ENCODE peak calls at places on chromosomes 2 and 18, in five cellular contexts. One of them, this sample, is unnamed.

GRCh38 chr2:46490521-46491141 is 11.3 kb downstream of the TMEM247 start:
- DNase-seq in K562: no peak
- DNase-seq in HepG2: no peak
- DNase-seq in A549: no peak
- DNase-seq in endothelial cell of umbilical vein: no peak
- DNase-seq in this sample: no peak

GRCh38 chr18:61935362-61935761 is 42.6 kb upstream of the RNF152 start:
- DNase-seq in A549: no peak
- DNase-seq in endothelial cell of umbilical vein: no peak
- DNase-seq in K562: no peak
- DNase-seq in HepG2: no peak
- DNase-seq in this sample: peak

GRCh38 chr2:231701456-231702373 is 6.6 kb upstream of the PTMA start:
- DNase-seq in A549: no peak
- DNase-seq in HepG2: peak
- DNase-seq in K562: no peak
- DNase-seq in endothelial cell of umbilical vein: no peak
- DNase-seq in this sample: peak

GRCh38 chr2:9613291-9613690 is 17.5 kb downstream of the YWHAQ start:
- DNase-seq in A549: no peak
- DNase-seq in K562: no peak
- DNase-seq in endothelial cell of umbilical vein: no peak
- DNase-seq in HepG2: no peak
- DNase-seq in this sample: peak

GRCh38 chr18:42157420-42157819 is 202.4 kb downstream of the PIK3C3 start:
- DNase-seq in HepG2: no peak
- DNase-seq in K562: no peak
- DNase-seq in A549: no peak
- DNase-seq in endothelial cell of umbilical vein: no peak
- DNase-seq in this sample: no peak

GRCh38 chr2:20611077-20611843 is 39.6 kb downstream of the HS1BP3 start:
- DNase-seq in endothelial cell of umbilical vein: peak
- DNase-seq in HepG2: peak
- DNase-seq in K562: peak
- DNase-seq in A549: no peak
- DNase-seq in this sample: no peak

GRCh38 chr18:48422947-48423378 is 13.8 kb upstream of the ZBTB7C start:
- DNase-seq in HepG2: no peak
- DNase-seq in K562: no peak
- DNase-seq in endothelial cell of umbilical vein: no peak
- DNase-seq in A549: no peak
- DNase-seq in this sample: no peak

GRCh38 chr2:100580474-100581264 is 17.9 kb downstream of the PDCL3 start:
- DNase-seq in A549: no peak
- DNase-seq in HepG2: no peak
- DNase-seq in endothelial cell of umbilical vein: peak
- DNase-seq in K562: no peak
- DNase-seq in this sample: peak

GRCh38 chr2:229179598-229179997 is 91.5 kb downstream of the PID1 start:
- DNase-seq in K562: no peak
- DNase-seq in HepG2: no peak
- DNase-seq in endothelial cell of umbilical vein: no peak
- DNase-seq in A549: no peak
- DNase-seq in this sample: no peak

GRCh38 chr2:176473177-176473576 is 203.9 kb downstream of the MTX2 start:
- DNase-seq in endothelial cell of umbilical vein: peak
- DNase-seq in K562: no peak
- DNase-seq in A549: no peak
- DNase-seq in HepG2: no peak
- DNase-seq in this sample: no peak

GRCh38 chr18:73827801-73828200 is 319.8 kb downstream of the FBXO15 start:
- DNase-seq in A549: no peak
- DNase-seq in endothelial cell of umbilical vein: no peak
- DNase-seq in HepG2: no peak
- DNase-seq in K562: no peak
- DNase-seq in this sample: no peak

GRCh38 chr2:30346475-30347169 is 100.4 kb upstream of the LCLAT1 start:
- DNase-seq in K562: no peak
- DNase-seq in A549: no peak
- DNase-seq in endothelial cell of umbilical vein: peak
- DNase-seq in HepG2: no peak
- DNase-seq in this sample: no peak

GRCh38 chr2:189982087-189982486 is 80.4 kb downstream of the MSTN start:
- DNase-seq in A549: no peak
- DNase-seq in K562: no peak
- DNase-seq in HepG2: no peak
- DNase-seq in endothelial cell of umbilical vein: no peak
- DNase-seq in this sample: no peak

GRCh38 chr2:98503481-98504096 is 58.9 kb downstream of the INPP4A start:
- DNase-seq in endothelial cell of umbilical vein: no peak
- DNase-seq in HepG2: no peak
- DNase-seq in A549: no peak
- DNase-seq in K562: no peak
- DNase-seq in this sample: no peak

GRCh38 chr2:11796190-11797171 is 50.0 kb downstream of the LPIN1 start:
- DNase-seq in HepG2: no peak
- DNase-seq in K562: no peak
- DNase-seq in endothelial cell of umbilical vein: no peak
- DNase-seq in A549: no peak
- DNase-seq in this sample: no peak

GRCh38 chr2:181904022-181904632 is 12.6 kb downstream of the ITPRID2 start:
- DNase-seq in endothelial cell of umbilical vein: peak
- DNase-seq in K562: peak
- DNase-seq in A549: peak
- DNase-seq in HepG2: peak
- DNase-seq in this sample: peak

DNA sequence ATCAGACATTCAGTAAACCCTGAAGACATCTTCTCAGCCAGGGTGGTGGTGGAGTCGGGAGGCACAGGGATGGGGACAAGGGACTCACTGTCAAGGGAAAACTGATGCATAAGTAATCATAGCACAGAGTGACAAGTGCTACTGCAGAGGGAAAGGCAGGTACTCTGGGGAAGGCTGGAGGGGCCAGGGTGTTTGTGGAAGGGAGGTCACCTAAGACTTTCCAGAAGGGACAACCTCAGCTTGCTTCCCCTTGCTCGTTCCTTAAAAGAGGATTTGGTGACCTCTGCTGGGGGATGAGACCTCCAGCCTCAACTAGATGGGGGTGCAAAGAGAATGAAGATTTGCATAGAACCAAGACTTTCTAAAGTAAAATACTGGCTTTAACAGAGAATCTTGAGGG is 99.5 kb downstream of the SLC4A3 start:
- DNase-seq in endothelial cell of umbilical vein: no peak
- DNase-seq in HepG2: no peak
- DNase-seq in K562: peak
- DNase-seq in A549: no peak
- DNase-seq in this sample: peak
- TF ChIP-seq CTCF in endothelial cell of umbilical vein: no peak
- TF ChIP-seq CTCF in HepG2: peak
- TF ChIP-seq CTCF in K562: peak
- TF ChIP-seq CTCF in A549: no peak
- TF ChIP-seq CTCF in this sample: peak

DNA sequence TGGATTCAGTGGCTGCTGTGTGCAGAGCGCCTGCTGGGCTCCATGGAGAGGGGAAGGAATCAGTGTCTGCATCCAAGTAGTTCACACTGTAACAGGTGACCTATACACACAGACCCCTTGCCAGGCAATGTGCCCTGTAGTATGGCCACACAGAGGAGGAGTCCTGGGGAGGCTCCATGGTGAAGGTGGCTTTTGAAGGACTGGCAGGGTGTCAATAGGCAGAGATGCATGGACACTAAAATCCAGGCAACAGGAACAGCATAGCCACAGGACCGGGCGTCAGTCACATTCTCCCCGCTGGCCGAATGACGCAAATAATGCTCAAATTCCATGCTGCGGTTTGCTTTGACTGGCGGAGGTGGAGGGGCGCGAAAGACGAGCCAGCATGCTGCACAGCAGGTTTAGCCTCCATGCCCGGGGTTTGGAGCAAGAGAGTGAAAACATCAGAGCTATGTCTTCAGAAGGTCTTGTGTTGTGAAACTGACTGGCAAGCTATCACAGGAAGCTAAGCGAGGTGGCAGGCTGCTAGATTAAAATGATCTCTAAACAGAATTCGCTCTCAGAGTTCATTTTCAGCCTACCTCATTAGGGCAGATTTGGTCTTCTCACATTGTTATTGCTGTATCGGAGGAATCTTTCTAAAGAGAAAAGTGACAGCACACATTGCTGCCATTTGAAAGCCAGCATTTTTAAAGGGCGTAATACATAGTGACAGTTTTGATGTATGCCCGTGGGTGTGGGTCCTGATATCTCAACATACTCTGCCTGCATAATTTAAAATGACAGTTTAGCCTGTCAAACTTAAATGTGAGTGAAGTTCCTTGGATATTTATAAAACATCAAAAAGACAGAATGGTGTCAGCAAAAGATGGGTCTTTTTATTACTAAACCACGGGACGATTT is 1.1 kb upstream of the CHMP1B start:
- DNase-seq in K562: peak
- DNase-seq in A549: peak
- DNase-seq in HepG2: peak
- DNase-seq in endothelial cell of umbilical vein: peak
- DNase-seq in this sample: peak
- TF ChIP-seq MYC in K562: no peak
- TF ChIP-seq MYC in A549: no peak
- TF ChIP-seq MYC in HepG2: peak
- TF ChIP-seq MYC in endothelial cell of umbilical vein: no peak
- TF ChIP-seq MYC in this sample: no peak

GRCh38 chr2:101793277-101793969 is 95.9 kb downstream of the MAP4K4 start:
- DNase-seq in endothelial cell of umbilical vein: no peak
- DNase-seq in A549: no peak
- DNase-seq in HepG2: peak
- DNase-seq in K562: no peak
- DNase-seq in this sample: no peak
- TF ChIP-seq CTCF in endothelial cell of umbilical vein: no peak
- TF ChIP-seq CTCF in A549: peak
- TF ChIP-seq CTCF in HepG2: peak
- TF ChIP-seq CTCF in K562: peak
- TF ChIP-seq CTCF in this sample: no peak

GRCh38 chr2:232872826-232873225 is 2.8 kb downstream of the SNORC start:
- DNase-seq in HepG2: no peak
- DNase-seq in A549: no peak
- DNase-seq in K562: no peak
- DNase-seq in endothelial cell of umbilical vein: no peak
- DNase-seq in this sample: no peak

GRCh38 chr2:232871835-232872736 is 2.0 kb downstream of the SNORC start:
- DNase-seq in HepG2: peak
- DNase-seq in endothelial cell of umbilical vein: no peak
- DNase-seq in A549: no peak
- DNase-seq in K562: no peak
- DNase-seq in this sample: no peak

GRCh38 chr2:232873909-232874641 is 4.0 kb downstream of the SNORC start:
- DNase-seq in HepG2: peak
- DNase-seq in A549: no peak
- DNase-seq in endothelial cell of umbilical vein: no peak
- DNase-seq in K562: no peak
- DNase-seq in this sample: peak

GRCh38 chr2:232874677-232875223 is 4.7 kb downstream of the SNORC start:
- DNase-seq in K562: no peak
- DNase-seq in endothelial cell of umbilical vein: no peak
- DNase-seq in A549: no peak
- DNase-seq in HepG2: no peak
- DNase-seq in this sample: no peak

DNA sequence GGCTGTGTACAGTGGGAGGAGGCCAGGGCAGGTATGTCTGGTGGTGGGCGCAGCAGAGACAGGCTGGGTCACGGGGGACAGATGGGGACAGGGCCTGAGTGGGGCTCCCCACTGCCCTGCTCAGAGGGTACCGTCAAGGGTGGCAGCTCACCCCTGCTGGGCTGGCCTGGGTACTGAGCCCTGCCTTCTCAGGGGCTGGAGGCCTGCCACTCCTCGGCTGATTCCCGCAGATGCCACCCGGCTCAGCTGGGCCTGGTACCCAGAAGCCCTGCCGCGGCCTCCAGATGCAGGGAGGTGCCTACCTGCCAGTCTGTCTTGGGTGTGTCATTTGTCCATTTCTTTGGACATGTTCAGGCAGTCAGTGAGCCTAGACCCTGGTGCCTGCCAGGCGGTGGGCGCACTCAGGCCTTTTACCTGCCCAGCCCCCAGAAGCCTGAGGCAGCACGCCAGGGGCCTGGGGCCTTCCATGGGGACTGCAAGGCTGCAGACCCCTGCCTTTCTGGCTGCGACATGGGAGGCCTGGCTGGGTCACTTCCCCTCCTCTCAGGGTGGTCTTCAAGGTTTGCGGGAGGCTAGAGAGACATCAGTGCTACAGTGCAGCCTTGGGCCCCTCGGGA is 3.3 kb downstream of the SNORC start:
- DNase-seq in K562: no peak
- DNase-seq in endothelial cell of umbilical vein: no peak
- DNase-seq in A549: no peak
- DNase-seq in HepG2: no peak
- DNase-seq in this sample: no peak
- TF ChIP-seq MYC in K562: no peak
- TF ChIP-seq MYC in endothelial cell of umbilical vein: no peak
- TF ChIP-seq MYC in A549: no peak
- TF ChIP-seq MYC in HepG2: peak
- TF ChIP-seq MYC in this sample: no peak

GRCh38 chr2:191297031-191297430 is 51.8 kb downstream of the MYO1B start:
- DNase-seq in K562: no peak
- DNase-seq in HepG2: no peak
- DNase-seq in endothelial cell of umbilical vein: no peak
- DNase-seq in A549: no peak
- DNase-seq in this sample: no peak

GRCh38 chr2:191298306-191298705 is 53.1 kb downstream of the MYO1B start:
- DNase-seq in endothelial cell of umbilical vein: no peak
- DNase-seq in A549: no peak
- DNase-seq in HepG2: no peak
- DNase-seq in K562: no peak
- DNase-seq in this sample: no peak

GRCh38 chr2:191296083-191297006 is 51.1 kb downstream of the MYO1B start:
- DNase-seq in A549: no peak
- DNase-seq in K562: no peak
- DNase-seq in endothelial cell of umbilical vein: no peak
- DNase-seq in HepG2: no peak
- DNase-seq in this sample: no peak

GRCh38 chr2:191299866-191300265 is 54.7 kb downstream of the MYO1B start:
- DNase-seq in HepG2: no peak
- DNase-seq in endothelial cell of umbilical vein: peak
- DNase-seq in K562: no peak
- DNase-seq in A549: no peak
- DNase-seq in this sample: no peak

DNA sequence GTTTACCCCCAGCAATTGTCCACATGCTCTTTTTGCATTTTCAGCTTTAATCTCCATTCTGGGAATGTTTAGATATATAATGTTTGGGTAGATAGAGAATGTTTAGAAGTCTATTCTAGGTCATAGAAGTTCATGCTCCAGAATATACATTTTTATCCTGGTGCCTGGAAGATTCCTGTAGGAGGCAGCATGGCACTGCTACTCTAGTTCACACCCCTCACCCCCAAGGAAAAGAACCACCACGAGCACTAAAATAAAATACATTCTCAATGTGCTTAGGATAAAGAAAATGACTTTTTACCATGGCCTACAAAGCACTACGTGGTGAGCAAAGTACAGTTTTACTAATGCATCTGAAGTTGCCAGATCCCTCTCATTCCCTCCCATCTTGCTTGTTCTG is 53.8 kb downstream of the MYO1B start:
- DNase-seq in K562: no peak
- DNase-seq in A549: no peak
- DNase-seq in HepG2: no peak
- DNase-seq in endothelial cell of umbilical vein: no peak
- DNase-seq in this sample: no peak
- TF ChIP-seq CTCF in K562: peak
- TF ChIP-seq CTCF in A549: no peak
- TF ChIP-seq CTCF in HepG2: peak
- TF ChIP-seq CTCF in endothelial cell of umbilical vein: no peak
- TF ChIP-seq CTCF in this sample: no peak